ENCODE peak calls at places on chromosomes 11 and 22, in ten cellular contexts. F, Y, T, O, S, L, R, X, C and Q are unnamed samples.

GRCh38 chr11:20672575-20672974 is 3.2 kb downstream of the NELL1 start:
- DNase-seq in F (no peak), Y (no peak), T (no peak), O (no peak), S (no peak), L (no peak), R (peak; percentile 4), X (no peak), C (no peak), Q (no peak)

GRCh38 chr11:59188954-59189353 is 17.0 kb downstream of the DTX4 start:
- DNase-seq in F (no peak), Y (no peak), T (no peak), O (no peak), S (no peak), L (no peak), R (no peak), X (no peak), C (no peak), Q (no peak)

GRCh38 chr22:31983911-31984661 is 39.8 kb downstream of the YWHAH start:
- DNase-seq in F (no peak), Y (no peak), T (no peak), O (no peak), S (no peak), L (no peak), R (no peak), X (no peak), C (peak; percentile 59), Q (no peak)

GRCh38 chr22:24414523-24414922 is 12.9 kb upstream of the ADORA2A start:
- DNase-seq in F (no peak), Y (no peak), T (no peak), O (no peak), S (peak; percentile 20), L (no peak), R (no peak), X (no peak), C (no peak), Q (no peak)

GRCh38 chr11:88779551-88779950 is 286.2 kb downstream of the GRM5 start:
- DNase-seq in F (no peak), Y (no peak), T (no peak), O (no peak), S (no peak), L (no peak), R (peak; percentile 5), X (peak; percentile 92), C (no peak), Q (no peak)

GRCh38 chr22:43878079-43878795 is 13.6 kb downstream of the PNPLA5 start:
- DNase-seq in F (no peak), Y (no peak), T (no peak), O (no peak), S (no peak), L (no peak), R (no peak), X (peak; percentile 21), C (no peak), Q (no peak)

GRCh38 chr11:72653616-72654000 is 20.6 kb downstream of the PDE2A start:
- DNase-seq in F (no peak), Y (no peak), T (no peak), O (no peak), S (no peak), L (no peak), R (no peak), X (no peak), C (no peak), Q (no peak)

GRCh38 chr11:68289456-68289855 is 17.7 kb upstream of the C11orf24 start:
- DNase-seq in F (no peak), Y (no peak), T (no peak), O (no peak), S (no peak), L (no peak), R (no peak), X (no peak), C (no peak), Q (no peak)

GRCh38 chr11:126400019-126400962 is 44.8 kb downstream of the ST3GAL4 start:
- DNase-seq in F (no peak), Y (no peak), T (no peak), O (no peak), S (no peak), L (no peak), R (no peak), X (no peak), C (no peak), Q (no peak)

GRCh38 chr11:126398721-126399120 is 43.2 kb downstream of the ST3GAL4 start:
- DNase-seq in F (no peak), Y (no peak), T (no peak), O (no peak), S (no peak), L (no peak), R (no peak), X (no peak), C (no peak), Q (no peak)

GRCh38 chr11:126397016-126397415 is 41.5 kb downstream of the ST3GAL4 start:
- DNase-seq in F (no peak), Y (no peak), T (no peak), O (no peak), S (no peak), L (no peak), R (no peak), X (no peak), C (no peak), Q (no peak)

GRCh38 chr11:126394036-126394435 is 38.5 kb downstream of the ST3GAL4 start:
- DNase-seq in F (no peak), Y (no peak), T (no peak), O (no peak), S (no peak), L (no peak), R (no peak), X (no peak), C (no peak), Q (no peak)

DNA sequence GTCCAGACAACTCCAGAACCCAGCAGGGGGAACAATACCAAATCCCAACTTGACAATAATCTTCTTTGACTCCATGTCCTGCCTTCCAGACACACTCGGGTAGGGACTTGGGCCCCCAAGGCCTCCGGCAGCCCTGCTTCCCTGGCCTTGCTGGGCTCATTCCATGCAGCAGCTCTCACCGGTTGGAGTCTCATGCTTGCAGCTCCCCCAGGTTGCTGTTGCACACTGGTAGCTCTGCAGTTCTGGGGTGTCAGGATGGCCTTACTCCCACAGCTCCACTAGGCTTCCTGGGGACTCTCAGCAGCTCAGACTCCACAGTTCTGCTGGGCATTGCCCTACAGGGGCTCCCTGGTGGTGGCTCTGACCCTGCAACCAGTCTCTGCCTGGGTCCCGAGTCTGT is 42.8 kb downstream of the ST3GAL4 start:
- DNase-seq in F (no peak), Y (no peak), T (no peak), O (no peak), S (no peak), L (no peak), R (no peak), X (no peak), C (no peak), Q (no peak)
- H3K4me1 ChIP-seq in F (no peaks in the 10 kb centered on the region), Y (peaks cover 20% of the 10 kb centered on the region), T (peaks cover 7% of the 10 kb centered on the region), O (no peaks in the 10 kb centered on the region), S (peaks cover 16% of the 10 kb centered on the region), L (peaks cover 15% of the 10 kb centered on the region), R (peaks cover 17% of the 10 kb centered on the region), X (peaks cover 3% of the 10 kb centered on the region), C (no peaks in the 10 kb centered on the region), Q (no peaks in the 10 kb centered on the region)

DNA sequence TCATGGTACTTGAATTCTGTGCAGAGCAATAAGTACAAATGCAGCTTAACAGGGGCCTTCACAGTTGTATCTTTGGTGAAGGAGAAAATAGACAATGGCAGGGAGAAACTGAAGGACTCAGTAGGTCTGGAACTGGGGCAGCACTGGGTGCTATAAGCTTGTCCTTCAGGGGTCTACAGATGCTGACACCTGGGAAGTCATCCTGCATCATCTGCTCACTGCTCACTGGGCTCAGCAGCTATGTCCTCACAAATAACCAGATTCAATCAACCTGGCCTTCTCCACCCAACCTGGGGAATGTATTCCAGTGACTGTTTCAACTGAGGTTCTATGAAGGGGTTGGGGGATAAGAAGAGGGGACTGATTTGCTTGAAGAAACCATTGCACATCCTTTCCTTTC is 117.0 kb downstream of the ZNF280B start:
- DNase-seq in F (no peak), Y (no peak), T (no peak), O (no peak), S (no peak), L (no peak), R (no peak), X (no peak), C (no peak), Q (no peak)
- H3K27me3 ChIP-seq in F (no peaks in the 10 kb centered on the region), Y (peaks cover 1% of the 10 kb centered on the region), T (no peaks in the 10 kb centered on the region), O (no peaks in the 10 kb centered on the region), S (no peaks in the 10 kb centered on the region), L (no peaks in the 10 kb centered on the region), R (peaks cover 35% of the 10 kb centered on the region), X (peaks cover 2% of the 10 kb centered on the region), C (no peaks in the 10 kb centered on the region), Q (no peaks in the 10 kb centered on the region)

GRCh38 chr11:1870326-1870696 is 17.4 kb downstream of the LSP1 start:
- DNase-seq in F (no peak), Y (no peak), T (no peak), O (no peak), S (peak; percentile 25), L (no peak), R (no peak), X (no peak), C (no peak), Q (no peak)
- H3K4me3 ChIP-seq in F (peak overlapping the region; percentile 35), Y (no peak overlapping the region), T (peak overlapping the region; percentile 39), O (peak overlapping the region; percentile 56), S (peak overlapping the region; percentile 56), L (peak overlapping the region; percentile 51), R (peak overlapping the region; percentile 76), X (no peak overlapping the region), C (no peak overlapping the region), Q (peak overlapping the region; percentile 51)

GRCh38 chr22:40385041-40385782 is 14.8 kb downstream of the SGSM3 start:
- DNase-seq in F (no peak), Y (no peak), T (no peak), O (no peak), S (no peak), L (no peak), R (no peak), X (no peak), C (no peak), Q (peak; percentile 73)

GRCh38 chr22:40383905-40384304 is 13.5 kb downstream of the SGSM3 start:
- DNase-seq in F (no peak), Y (no peak), T (no peak), O (no peak), S (no peak), L (no peak), R (peak; percentile 18), X (peak; percentile 75), C (no peak), Q (no peak)

GRCh38 chr22:40377931-40378330 is 7.5 kb downstream of the SGSM3 start:
- DNase-seq in F (no peak), Y (peak; percentile 57), T (no peak), O (no peak), S (no peak), L (no peak), R (no peak), X (no peak), C (no peak), Q (no peak)

GRCh38 chr22:40376149-40376548 is 5.8 kb downstream of the SGSM3 start:
- DNase-seq in F (no peak), Y (no peak), T (no peak), O (no peak), S (no peak), L (no peak), R (no peak), X (no peak), C (no peak), Q (no peak)

DNA sequence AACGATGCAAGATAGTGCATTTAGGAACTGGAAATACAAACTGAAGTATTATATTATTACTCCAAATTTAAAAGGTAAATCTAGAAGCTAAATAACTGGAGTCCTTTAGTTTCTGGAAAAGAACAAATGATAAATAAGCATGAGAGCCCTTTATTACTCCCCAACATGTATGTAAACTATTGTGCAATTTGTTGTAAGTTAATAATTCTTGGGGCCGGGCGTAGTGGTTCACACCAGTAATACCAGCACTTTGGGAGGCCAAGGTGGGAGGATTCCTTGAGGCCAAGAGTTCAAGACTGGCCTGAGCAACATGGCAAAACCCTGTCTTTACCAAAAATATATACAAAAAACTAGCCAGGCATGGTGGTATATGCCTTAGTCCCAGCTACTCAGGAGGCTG is 11.1 kb downstream of the SGSM3 start:
- DNase-seq in F (no peak), Y (no peak), T (no peak), O (no peak), S (no peak), L (no peak), R (no peak), X (no peak), C (no peak), Q (no peak)
- H3K4me1 ChIP-seq in F (peaks cover 17% of the 10 kb centered on the region), Y (peaks cover 11% of the 10 kb centered on the region), T (no peaks in the 10 kb centered on the region), O (peaks cover 7% of the 10 kb centered on the region), S (no peaks in the 10 kb centered on the region), L (peaks cover 6% of the 10 kb centered on the region), R (peaks cover 11% of the 10 kb centered on the region), X (peaks cover 3% of the 10 kb centered on the region), C (no peaks in the 10 kb centered on the region), Q (peaks cover 10% of the 10 kb centered on the region)